ENCODE peak calls at places on chromosomes 16 and 17, in four cellular contexts. S is psoas muscle, O is aorta, L is H9. W is an unnamed sample.

GRCh38 chr16:4016648-4017047 is 99.6 kb downstream of the ADCY9 start:
- DNase-seq in S (no peak), L (no peak), O (no peak), W (no peak)

GRCh38 chr17:70235252-70235651 is 65.9 kb downstream of the KCNJ2 start:
- DNase-seq in L (no peak), S (no peak), O (no peak), W (no peak)

GRCh38 chr16:30068750-30069574 is 3.4 kb downstream of the ALDOA start:
- DNase-seq in S (peak), O (no peak), L (no peak), W (no peak)

GRCh38 chr16:5427571-5427970 is 330.0 kb upstream of the EEF2KMT start:
- DNase-seq in O (no peak), S (no peak), L (no peak), W (no peak)

GRCh38 chr17:74059471-74059870 is 144.0 kb upstream of the RPL38 start:
- DNase-seq in S (no peak), L (no peak), O (no peak), W (no peak)

GRCh38 chr16:52389045-52389444 is 157.9 kb downstream of the TOX3 start:
- DNase-seq in O (no peak), L (no peak), S (no peak), W (no peak)

GRCh38 chr17:63700528-63701441 is 860 bp upstream of the LIMD2 start:
- DNase-seq in S (peak), L (peak), O (peak), W (peak)

GRCh38 chr16:8644513-8645140 is 23.1 kb downstream of the METTL22 start:
- DNase-seq in L (no peak), S (no peak), O (peak), W (no peak)

GRCh38 chr17:79168486-79169055 is 93.9 kb downstream of the ENGASE start:
- DNase-seq in L (no peak), O (no peak), S (no peak), W (no peak)

GRCh38 chr16:7268182-7268581 is 64.5 kb upstream of the RBFOX1 start:
- DNase-seq in O (no peak), L (peak), S (no peak), W (no peak)

GRCh38 chr17:81012574-81013447 is 21.2 kb downstream of the CHMP6 start:
- DNase-seq in L (no peak), O (no peak), S (no peak), W (no peak)

GRCh38 chr17:37255434-37255833 is 120.4 kb upstream of the C17orf78 start:
- DNase-seq in L (no peak), S (no peak), O (no peak), W (no peak)

GRCh38 chr16:84484579-84485254 is 19.7 kb downstream of the MEAK7 start:
- DNase-seq in O (no peak), S (no peak), L (no peak), W (peak)

GRCh38 chr16:648071-648785 is 937 bp upstream of the WDR90 start:
- DNase-seq in O (no peak), L (peak), S (no peak), W (no peak)

GRCh38 chr17:17557796-17558195 is 33.7 kb downstream of the PEMT start:
- DNase-seq in O (no peak), S (peak), L (no peak), W (no peak)

GRCh38 chr17:57662644-57663308 is 82.3 kb downstream of the CCDC182 start:
- DNase-seq in L (peak), S (peak), O (peak), W (peak)

GRCh38 chr17:19440421-19440820 is 29.4 kb downstream of the RNF112 start:
- DNase-seq in O (no peak), S (no peak), L (no peak), W (no peak)

GRCh38 chr17:47797797-47798196 is 23.8 kb downstream of the OSBPL7 start:
- DNase-seq in L (peak), S (no peak), O (no peak), W (no peak)

GRCh38 chr17:35051183-35051578 is 12.3 kb downstream of the RFFL start:
- DNase-seq in S (no peak), L (no peak), O (no peak), W (no peak)

GRCh38 chr17:17606416-17607000 is 15.0 kb upstream of the PEMT start:
- DNase-seq in L (no peak), S (peak), O (peak), W (no peak)

GRCh38 chr16:14061732-14062259 is 9.3 kb upstream of the MRTFB start:
- DNase-seq in S (no peak), O (no peak), L (no peak), W (no peak)

GRCh38 chr16:68744744-68745280 is 7.7 kb downstream of the CDH1 start:
- DNase-seq in O (no peak), L (peak), S (no peak), W (no peak)

GRCh38 chr17:67588326-67588725 is 129.4 kb upstream of the NOL11 start:
- DNase-seq in O (no peak), S (no peak), L (no peak), W (no peak)

GRCh38 chr16:28304214-28304613 is 11.9 kb downstream of the SBK1 start:
- DNase-seq in L (peak), S (no peak), O (no peak), W (no peak)

GRCh38 chr17:18100616-18101015 is 7.9 kb upstream of the MYO15A start:
- DNase-seq in S (no peak), O (no peak), L (no peak), W (no peak)

GRCh38 chr16:11692651-11693050 is 24.4 kb downstream of the SNN start:
- DNase-seq in S (no peak), L (no peak), O (no peak), W (no peak)

GRCh38 chr16:31008154-31008950 is 2.1 kb downstream of the STX1B start:
- DNase-seq in L (no peak), S (no peak), O (no peak), W (no peak)

GRCh38 chr17:42460371-42460770 is 1.7 kb downstream of the ATP6V0A1 start:
- DNase-seq in O (no peak), L (no peak), S (no peak), W (no peak)
- H3K27ac ChIP-seq in O (no peak), L (no peak), S (peak), W (peak)

GRCh38 chr16:89100601-89101302 is 7.1 kb downstream of the ACSF3 start:
- DNase-seq in L (no peak), O (no peak), S (no peak), W (no peak)
- H3K27ac ChIP-seq in L (no peak), O (no peak), S (no peak), W (no peak)

GRCh38 chr17:82177276-82177675 is 35.4 kb downstream of the CCDC57 start:
- DNase-seq in L (no peak), O (no peak), S (no peak), W (no peak)
- H3K27ac ChIP-seq in L (no peak), O (no peak), S (no peak), W (no peak)

DNA sequence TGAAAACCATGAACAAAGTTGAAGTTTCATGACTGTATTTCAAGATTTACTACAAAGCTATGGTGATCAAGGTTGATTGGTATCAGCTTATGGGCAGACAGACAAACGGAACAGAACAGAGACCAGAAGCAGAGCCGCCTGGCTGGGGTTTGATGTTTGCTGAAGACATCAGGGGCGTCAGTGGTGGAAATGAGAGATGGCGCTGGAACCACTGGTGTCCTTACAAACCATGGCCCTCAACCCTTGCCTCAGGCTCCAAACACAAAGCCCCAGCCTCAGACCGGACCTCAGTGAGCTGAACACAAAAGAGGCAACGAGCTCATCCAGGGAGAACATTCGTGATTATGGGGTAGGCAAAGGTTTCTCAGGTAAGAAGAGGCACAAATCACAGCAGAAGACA is 113.0 kb upstream of the METRNL start:
- DNase-seq in L (peak), O (no peak), S (peak), W (no peak)
- H3K27ac ChIP-seq in L (no peak), O (no peak), S (no peak), W (no peak)

DNA sequence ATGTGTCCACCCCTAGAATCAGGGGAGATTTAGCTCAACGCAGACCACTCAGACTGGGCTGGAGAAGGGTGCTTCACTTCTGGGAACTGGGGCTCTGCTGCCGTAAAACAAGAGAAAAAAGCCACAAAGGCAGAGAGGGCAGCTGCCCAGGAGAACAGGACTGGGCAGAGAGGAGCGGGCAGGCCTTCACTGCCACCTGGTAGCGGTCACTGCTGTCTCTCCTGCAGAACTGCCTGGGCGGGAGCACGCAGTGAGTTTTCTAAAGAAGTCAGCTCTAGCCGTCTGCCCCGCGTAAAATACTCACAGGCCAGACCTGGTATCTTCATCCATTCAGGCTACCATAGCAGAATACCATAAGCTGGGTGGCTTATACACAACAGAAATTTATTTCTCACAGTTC is 103.8 kb downstream of the AMFR start:
- DNase-seq in L (no peak), O (no peak), S (no peak), W (no peak)
- H3K27ac ChIP-seq in L (no peak), O (no peak), S (no peak), W (peak)

GRCh38 chr17:7311110-7311698 is 3.8 kb downstream of the EIF5A start:
- DNase-seq in S (no peak), L (no peak), O (no peak), W (no peak)

GRCh38 chr17:7307686-7308624 is 527 bp downstream of the EIF5A start:
- DNase-seq in S (peak), L (peak), O (peak), W (no peak)

GRCh38 chr17:7306911-7307685 is at the start of gene EIF5A:
- DNase-seq in S (peak), L (peak), O (peak), W (peak)

GRCh38 chr17:7309628-7310027 is 2.2 kb downstream of the EIF5A start:
- DNase-seq in O (no peak), S (no peak), L (no peak), W (no peak)

DNA sequence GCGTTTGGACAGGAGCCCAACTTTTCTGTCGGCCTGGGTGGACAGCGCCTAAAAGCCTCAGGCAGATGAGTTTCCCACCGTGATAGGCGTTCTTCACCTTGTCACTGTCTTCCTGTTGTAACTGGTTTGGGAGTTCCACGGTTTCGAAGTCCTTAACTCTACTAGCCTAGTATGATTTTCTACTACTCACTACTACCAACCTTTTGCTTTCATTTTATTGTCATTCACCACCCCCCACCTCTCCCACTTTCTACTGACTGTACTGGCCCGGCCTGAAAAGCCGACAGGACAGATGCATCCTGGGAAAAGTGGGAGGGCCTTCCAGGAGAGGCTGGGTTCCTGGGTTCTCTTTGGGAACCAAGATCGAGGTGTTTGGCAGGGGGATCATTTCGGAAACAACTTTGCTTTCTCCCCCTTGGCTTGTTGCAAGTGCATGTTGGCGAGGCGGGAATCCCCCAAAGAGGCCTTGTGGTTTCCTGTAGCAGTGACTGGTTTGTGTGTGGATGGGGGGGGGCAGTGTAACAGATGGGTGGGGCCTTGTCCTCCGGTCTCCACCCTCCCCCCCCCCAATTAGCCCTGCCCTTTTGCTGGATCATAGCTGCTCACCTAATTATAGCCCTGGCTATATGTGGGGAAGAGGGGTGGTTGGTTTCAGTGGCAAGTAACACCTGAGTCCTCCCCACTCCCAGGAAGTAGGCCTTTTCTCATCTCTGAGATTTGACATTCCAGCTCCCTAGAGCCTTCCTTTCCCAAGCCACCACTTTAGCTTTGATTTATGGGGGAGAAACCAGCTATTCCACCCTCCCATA is 1.4 kb downstream of the EIF5A start:
- DNase-seq in O (peak), S (peak), L (peak), W (no peak)
- H3K27ac ChIP-seq in O (peak), S (peak), L (peak), W (peak)

GRCh38 chr17:13583996-13584700 is 17.6 kb downstream of the HS3ST3A1 start:
- DNase-seq in S (no peak), L (no peak), O (no peak), W (no peak)
- H3K27ac ChIP-seq in S (no peak), L (no peak), O (no peak), W (no peak)

GRCh38 chr17:29149431-29150064 is 30.6 kb downstream of the MYO18A start:
- DNase-seq in S (peak), O (peak), L (peak), W (no peak)

GRCh38 chr17:29148790-29149430 is 31.3 kb downstream of the MYO18A start:
- DNase-seq in O (peak), L (peak), S (peak), W (peak)

GRCh38 chr17:29146369-29146972 is 33.7 kb downstream of the MYO18A start:
- DNase-seq in O (no peak), L (no peak), S (no peak), W (no peak)

GRCh38 chr17:29147682-29148081 is 32.5 kb downstream of the MYO18A start:
- DNase-seq in O (no peak), S (no peak), L (no peak), W (no peak)

DNA sequence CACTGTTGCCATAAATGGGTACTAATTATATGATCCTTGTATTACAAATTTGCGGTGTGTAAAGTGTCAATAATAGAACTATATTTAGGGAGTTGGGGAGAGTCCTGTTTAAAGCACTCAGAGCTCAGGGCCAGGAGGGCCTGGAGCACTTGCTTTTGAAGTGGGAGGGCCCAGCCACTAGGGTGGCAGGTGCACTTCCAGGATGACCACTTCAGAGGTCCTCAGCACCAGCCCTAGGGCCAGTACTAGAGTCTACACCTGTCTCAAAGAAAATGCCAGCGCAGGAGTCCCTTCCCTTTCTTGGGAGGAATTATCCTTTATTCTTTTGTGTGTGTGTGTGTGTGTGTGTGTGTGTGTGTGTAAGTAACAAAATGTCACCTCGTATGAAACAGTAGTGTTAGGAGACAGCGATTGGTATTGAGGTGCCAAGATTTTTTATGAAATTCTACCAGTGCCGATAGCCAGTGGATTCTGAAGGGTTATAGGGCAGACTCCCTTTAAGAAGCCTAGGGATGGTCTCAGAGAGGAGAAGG is 31.9 kb downstream of the MYO18A start:
- DNase-seq in L (no peak), S (peak), O (no peak), W (no peak)
- H3K27ac ChIP-seq in L (no peak), S (peak), O (no peak), W (peak)

DNA sequence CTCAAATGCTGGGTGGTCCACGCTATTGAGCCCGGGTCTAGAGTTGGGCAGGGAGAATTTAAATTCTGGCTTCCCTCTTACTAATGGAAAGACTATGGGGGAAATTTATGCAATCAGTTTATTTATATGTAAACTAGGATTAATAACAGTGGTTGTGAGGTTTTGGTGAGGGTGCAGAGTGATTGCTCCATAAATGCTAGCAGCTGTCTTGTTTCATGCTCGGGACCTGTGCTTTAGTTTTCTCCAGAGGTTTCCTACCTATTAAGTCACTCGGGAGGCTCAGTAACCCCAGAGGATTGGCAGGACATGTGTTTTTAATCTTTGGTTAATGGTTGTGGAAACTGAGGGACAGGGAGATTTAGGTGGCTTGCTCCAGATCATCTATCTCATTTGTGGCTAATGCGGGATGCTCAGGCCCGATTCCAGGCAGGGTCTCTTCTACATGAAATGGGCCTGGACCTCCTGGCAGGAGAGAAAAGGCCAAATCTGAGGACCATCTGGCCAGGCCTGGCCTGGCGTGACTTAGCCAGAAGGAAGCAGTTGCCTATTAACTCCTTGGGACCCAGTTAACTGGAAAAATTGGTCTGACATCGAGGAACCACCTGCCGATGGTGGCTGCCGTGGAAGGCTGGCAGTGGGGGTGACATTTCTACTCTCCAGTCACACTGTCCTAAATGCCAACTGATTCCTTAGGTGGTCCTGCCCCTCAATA is 2.1 kb downstream of the PRCD start:
- DNase-seq in O (no peak), L (no peak), S (no peak), W (no peak)
- H3K27ac ChIP-seq in O (no peak), L (no peak), S (no peak), W (no peak)

DNA sequence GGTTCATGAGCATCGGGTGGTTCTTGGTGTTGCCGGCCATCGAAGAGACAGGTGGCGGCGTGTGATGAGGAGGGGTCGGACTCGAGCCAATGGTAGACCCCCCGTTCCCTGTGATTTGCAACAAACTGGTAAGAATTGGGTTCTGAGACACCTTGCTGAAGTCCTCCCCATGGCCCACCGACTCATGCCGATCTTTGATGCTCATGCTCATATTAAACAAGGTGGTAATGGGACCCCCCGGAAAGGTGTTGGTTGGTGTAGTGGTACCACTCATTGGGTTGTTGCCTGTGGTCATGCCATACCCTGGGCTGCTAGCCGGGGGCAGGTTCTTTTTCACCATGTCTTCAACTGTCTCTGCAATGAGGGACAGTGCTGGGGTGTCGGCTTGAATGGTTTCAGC is 8.9 kb upstream of the FBXL20 start:
- DNase-seq in L (no peak), S (no peak), O (no peak), W (no peak)
- H3K27ac ChIP-seq in L (no peak), S (no peak), O (no peak), W (no peak)

W was measured in caudate nucleus.